ENCODE peak calls at places on chromosomes 3 and 15, in five cellular contexts. A is colonic mucosa; R is CD8-positive, alpha-beta memory T cell; Y is left ventricle myocardium inferior; T is adrenal gland. D is an unnamed sample.

GRCh38 chr3:56787258-56787777 is 14.4 kb downstream of the ARHGEF3 start:
- DNase-seq in A (no peak), R (no peak), Y (no peak), T (no peak), D (no peak)

GRCh38 chr15:43209059-43209824 is 11.6 kb downstream of the EPB42 start:
- DNase-seq in A (no peak), R (no peak), Y (no peak), T (no peak), D (no peak)

GRCh38 chr3:29240248-29240647 is 40.6 kb upstream of the RBMS3 start:
- DNase-seq in A (no peak), R (no peak), Y (no peak), T (no peak), D (no peak)

GRCh38 chr15:90101969-90102890 is at the start of gene IDH2:
- DNase-seq in A (peak; percentile 84), R (peak; percentile 68), Y (peak; percentile 82), T (peak; percentile 80), D (peak; percentile 86)

GRCh38 chr3:158727499-158728377 is 4.5 kb downstream of the RARRES1 start:
- DNase-seq in A (peak; percentile 80), R (peak; percentile 25), Y (no peak), T (peak; percentile 74), D (no peak)

GRCh38 chr3:52866427-52866826 is 30.9 kb downstream of the STIMATE start:
- DNase-seq in A (no peak), R (no peak), Y (no peak), T (no peak), D (no peak)

GRCh38 chr3:4125576-4125975 is 177.6 kb upstream of the SETMAR start:
- DNase-seq in A (no peak), R (no peak), Y (no peak), T (no peak), D (no peak)

GRCh38 chr15:79942656-79943481 is 28.1 kb downstream of the BCL2A1 start:
- DNase-seq in A (no peak), R (no peak), Y (no peak), T (no peak), D (no peak)

GRCh38 chr3:30180305-30181275 is 425.8 kb upstream of the TGFBR2 start:
- DNase-seq in A (no peak), R (no peak), Y (no peak), T (no peak), D (no peak)

GRCh38 chr3:53845103-53845880 is 927 bp downstream of the CHDH start:
- DNase-seq in A (peak; percentile 69), R (no peak), Y (peak; percentile 52), T (peak; percentile 67), D (peak; percentile 54)

GRCh38 chr3:100270218-100270588 is 9.4 kb downstream of the TBC1D23 start:
- DNase-seq in A (no peak), R (no peak), Y (no peak), T (no peak), D (no peak)

GRCh38 chr3:157067114-157067513 is 92.8 kb downstream of the CCNL1 start:
- DNase-seq in A (no peak), R (peak; percentile 30), Y (no peak), T (no peak), D (no peak)

GRCh38 chr3:127073931-127074820 is 91.3 kb downstream of the PLXNA1 start:
- DNase-seq in A (no peak), R (no peak), Y (no peak), T (peak; percentile 49), D (no peak)

GRCh38 chr15:45393851-45394250 is 15.5 kb upstream of the GATM start:
- DNase-seq in A (no peak), R (no peak), Y (no peak), T (no peak), D (no peak)

GRCh38 chr3:98777801-98778220 is 14.7 kb downstream of the ST3GAL6 start:
- DNase-seq in A (no peak), R (no peak), Y (no peak), T (no peak), D (no peak)

GRCh38 chr15:81347910-81348309 is 24.0 kb upstream of the STARD5 start:
- DNase-seq in A (no peak), R (no peak), Y (no peak), T (no peak), D (no peak)

GRCh38 chr3:127787966-127788365 is 34.3 kb downstream of the MGLL start:
- DNase-seq in A (no peak), R (no peak), Y (no peak), T (no peak), D (no peak)

GRCh38 chr3:13556937-13557336 is 8.0 kb downstream of the FBLN2 start:
- DNase-seq in A (no peak), R (no peak), Y (no peak), T (no peak), D (no peak)

GRCh38 chr3:120567370-120568197 is 28.6 kb upstream of the NDUFB4 start:
- DNase-seq in A (no peak), R (no peak), Y (no peak), T (peak; percentile 55), D (no peak)

GRCh38 chr3:10771486-10772225 is 44.4 kb upstream of the SLC6A11 start:
- DNase-seq in A (no peak), R (no peak), Y (no peak), T (no peak), D (no peak)

GRCh38 chr3:146313411-146314111 is 62.7 kb upstream of the PLSCR4 start:
- DNase-seq in A (no peak), R (no peak), Y (no peak), T (no peak), D (no peak)

GRCh38 chr3:107604057-107604802 is 81.5 kb downstream of the BBX start:
- DNase-seq in A (no peak), R (no peak), Y (no peak), T (peak; percentile 21), D (no peak)

GRCh38 chr15:83352124-83352523 is 67.7 kb upstream of the BNC1 start:
- DNase-seq in A (no peak), R (no peak), Y (no peak), T (no peak), D (no peak)

GRCh38 chr3:94862703-94863102 is 799.8 kb downstream of the NSUN3 start:
- DNase-seq in A (no peak), R (no peak), Y (no peak), T (peak; percentile 27), D (no peak)

GRCh38 chr3:9669720-9670432 is 20.6 kb downstream of the MTMR14 start:
- DNase-seq in A (no peak), R (no peak), Y (peak; percentile 48), T (peak; percentile 83), D (no peak)

GRCh38 chr15:75666823-75667501 is 19.2 kb downstream of the SNX33 start:
- DNase-seq in A (peak; percentile 81), R (no peak), Y (peak; percentile 64), T (no peak), D (peak; percentile 56)

GRCh38 chr3:196662033-196662432 is 22.5 kb downstream of the NRROS start:
- DNase-seq in A (no peak), R (no peak), Y (no peak), T (no peak), D (no peak)

GRCh38 chr3:171001957-171002694 is 24.4 kb downstream of the SLC2A2 start:
- DNase-seq in A (peak; percentile 46), R (no peak), Y (no peak), T (no peak), D (no peak)

GRCh38 chr3:112514527-112515128 is 15.4 kb upstream of the BTLA start:
- DNase-seq in A (no peak), R (no peak), Y (no peak), T (no peak), D (no peak)

GRCh38 chr3:15676259-15676658 is 74.7 kb downstream of the BTD start:
- DNase-seq in A (no peak), R (no peak), Y (no peak), T (no peak), D (no peak)
- H3K27ac ChIP-seq in A (no peak overlapping the region), R (no peak overlapping the region), Y (no peak overlapping the region), T (no peak overlapping the region), D (no peak overlapping the region)

GRCh38 chr15:98872777-98873176 is 134.8 kb downstream of the PGPEP1L start:
- DNase-seq in A (no peak), R (no peak), Y (no peak), T (no peak), D (no peak)

GRCh38 chr15:98874773-98875172 is 132.8 kb downstream of the PGPEP1L start:
- DNase-seq in A (no peak), R (no peak), Y (no peak), T (no peak), D (no peak)

GRCh38 chr15:98875309-98875708 is 132.3 kb downstream of the PGPEP1L start:
- DNase-seq in A (no peak), R (no peak), Y (no peak), T (no peak), D (no peak)

GRCh38 chr15:98873441-98874218 is 134.0 kb downstream of the PGPEP1L start:
- DNase-seq in A (no peak), R (no peak), Y (no peak), T (no peak), D (no peak)

GRCh38 chr15:98874359-98874758 is 133.2 kb downstream of the PGPEP1L start:
- DNase-seq in A (no peak), R (no peak), Y (no peak), T (no peak), D (no peak)
- H3K4me3 ChIP-seq in A (no peak overlapping the region), R (no peak overlapping the region), Y (no peak overlapping the region), T (no peak overlapping the region), D (no peak overlapping the region)

GRCh38 chr3:68880632-68881031 is 51.7 kb downstream of the TAFA4 start:
- DNase-seq in A (no peak), R (no peak), Y (no peak), T (no peak), D (no peak)
- H3K27me3 ChIP-seq in A (no peaks in the 10 kb centered on the region), R (no peaks in the 10 kb centered on the region), Y (peaks cover 83% of the 10 kb centered on the region), T (no peaks in the 10 kb centered on the region), D (peaks cover 50% of the 10 kb centered on the region)

GRCh38 chr3:25508901-25509300 is 80.8 kb downstream of the RARB start:
- DNase-seq in A (no peak), R (no peak), Y (no peak), T (no peak), D (no peak)
- H3K27ac ChIP-seq in A (no peak overlapping the region), R (no peak overlapping the region), Y (peak overlapping the region; percentile 79), T (no peak overlapping the region), D (peak overlapping the region; percentile 41)

DNA sequence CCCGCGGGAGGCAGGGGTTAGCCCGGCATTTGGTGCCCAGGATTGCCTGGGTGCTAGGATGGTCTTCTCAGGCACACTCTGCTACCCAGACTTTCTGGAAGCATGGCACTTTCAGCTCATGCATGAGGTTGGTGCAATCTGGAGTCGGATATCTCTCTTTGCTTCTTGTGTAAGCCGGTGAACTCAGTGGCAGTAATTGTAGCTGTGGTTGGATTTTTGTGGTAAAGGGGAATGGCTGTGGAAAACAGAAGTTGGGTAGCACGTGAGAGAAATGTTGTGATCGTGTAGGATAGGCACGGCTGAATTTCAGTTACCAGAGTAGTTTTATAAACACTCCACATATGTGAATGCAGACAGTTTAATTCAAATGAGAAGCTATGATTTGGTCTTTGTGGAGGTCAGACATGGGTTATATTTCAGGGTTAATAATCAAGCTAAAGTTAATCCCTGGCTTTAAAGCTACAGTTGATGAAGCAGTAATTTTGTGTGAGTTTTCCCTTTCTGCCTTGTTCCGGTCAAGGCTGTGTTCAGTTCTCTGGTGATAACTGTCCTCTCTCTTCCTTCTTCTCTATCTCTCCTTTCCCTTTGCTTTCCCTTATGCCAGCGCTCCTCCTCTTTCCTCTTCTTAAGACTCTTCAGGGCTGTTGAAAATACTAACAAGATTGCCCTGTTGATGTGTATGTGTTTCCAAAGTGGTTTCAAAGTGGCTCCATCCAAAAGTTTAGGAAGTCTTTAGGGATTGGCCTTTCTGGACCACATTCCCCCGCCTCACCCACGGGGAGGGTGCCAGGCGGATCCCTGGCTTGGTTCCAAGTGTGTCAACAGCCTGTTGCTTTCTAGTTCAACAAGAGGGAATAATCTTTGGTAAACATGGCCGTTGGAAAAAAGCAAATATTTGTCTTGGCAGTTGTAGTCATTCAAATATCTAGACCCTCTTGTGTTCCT is 404.6 kb upstream of the C2CD4B start:
- DNase-seq in A (peak; percentile 96), R (no peak), Y (peak; percentile 64), T (peak; percentile 50), D (peak; percentile 74)
- H3K4me3 ChIP-seq in A (no peak overlapping the region), R (no peak overlapping the region), Y (no peak overlapping the region), T (no peak overlapping the region), D (no peak overlapping the region)